ENCODE peak calls at places on chromosome 12, in five cellular contexts. P, G, O, N and V are unnamed samples.

GRCh38 chr12:5262450-5262849 is 169.5 kb upstream of the NTF3 start:
- DNase-seq in P (no peak), G (no peak), N (no peak), O (no peak), V (no peak)

GRCh38 chr12:45725631-45726593 is 3.6 kb upstream of the ARID2 start:
- DNase-seq in O (peak; percentile 42), G (no peak), N (peak; percentile 59), P (peak; percentile 17), V (no peak)

GRCh38 chr12:2287151-2287550 is 234.4 kb downstream of the CACNA1C start:
- DNase-seq in G (no peak), N (no peak), P (no peak), O (no peak), V (no peak)

GRCh38 chr12:49489720-49490119 is 49.1 kb upstream of the KCNH3 start:
- DNase-seq in N (no peak), P (no peak), O (no peak), G (no peak), V (no peak)

GRCh38 chr12:49609875-49610154 is 4.4 kb upstream of the FAM186B start:
- DNase-seq in N (no peak), O (no peak), G (no peak), P (no peak), V (no peak)

GRCh38 chr12:88375301-88375959 is 204.8 kb downstream of the KITLG start:
- DNase-seq in N (no peak), O (no peak), P (no peak), G (no peak), V (no peak)

GRCh38 chr12:114006482-114007425 is 40.6 kb upstream of the RBM19 start:
- DNase-seq in P (no peak), G (no peak), N (no peak), O (no peak), V (no peak)

GRCh38 chr12:66647034-66647691 is 31.7 kb downstream of the GRIP1 start:
- DNase-seq in G (peak; percentile 29), N (no peak), P (no peak), O (no peak), V (no peak)

GRCh38 chr12:11885261-11886038 is 185.3 kb upstream of the BCL2L14 start:
- DNase-seq in P (peak; percentile 67), O (no peak), N (no peak), G (no peak), V (peak; percentile 46)

GRCh38 chr12:34396861-34397590 is 374.7 kb downstream of the ALG10 start:
- DNase-seq in O (peak; percentile 1), G (peak; percentile 80), N (no peak), P (peak; percentile 2), V (peak; percentile 5)

GRCh38 chr12:101855364-101855884 is 22.0 kb upstream of the DRAM1 start:
- DNase-seq in O (no peak), G (no peak), P (no peak), N (no peak), V (no peak)

GRCh38 chr12:42802688-42803279 is 213.2 kb upstream of the PRICKLE1 start:
- DNase-seq in P (no peak), G (no peak), O (no peak), N (no peak), V (no peak)

GRCh38 chr12:21910642-21911041 is 30.6 kb downstream of the ABCC9 start:
- DNase-seq in O (no peak), G (no peak), N (no peak), P (no peak), V (no peak)

GRCh38 chr12:65209655-65210043 is 40.3 kb downstream of the LEMD3 start:
- DNase-seq in G (no peak), O (no peak), N (no peak), P (no peak), V (no peak)

GRCh38 chr12:65823481-65824313 is 586 bp upstream of the HMGA2 start:
- DNase-seq in O (peak; percentile 41), P (peak; percentile 73), N (peak; percentile 69), G (no peak), V (peak; percentile 70)

GRCh38 chr12:79143803-79144202 is 279.2 kb downstream of the SYT1 start:
- DNase-seq in N (no peak), G (no peak), O (no peak), P (no peak), V (no peak)

GRCh38 chr12:93223440-93224426 is 154.0 kb upstream of the NUDT4 start:
- DNase-seq in P (no peak), O (no peak), N (no peak), G (peak; percentile 77), V (no peak)

GRCh38 chr12:27710592-27711311 is at the start of gene MRPS35:
- DNase-seq in N (peak; percentile 83), G (peak; percentile 95), P (peak; percentile 93), O (peak; percentile 91), V (peak; percentile 92)

GRCh38 chr12:95218164-95218851 is 701 bp downstream of the VEZT start:
- DNase-seq in P (peak; percentile 82), N (no peak), O (no peak), G (no peak), V (no peak)

GRCh38 chr12:27969011-27969900 is 3.3 kb downstream of the PTHLH start:
- DNase-seq in O (peak; percentile 76), G (no peak), P (no peak), N (no peak), V (no peak)

GRCh38 chr12:4116251-4117111 is 157.1 kb upstream of the CCND2 start:
- DNase-seq in P (peak; percentile 60), G (no peak), N (no peak), O (no peak), V (no peak)

GRCh38 chr12:85405781-85406522 is 125.9 kb downstream of the ALX1 start:
- DNase-seq in O (no peak), N (no peak), G (no peak), P (no peak), V (no peak)

GRCh38 chr12:50848963-50849362 is 6.2 kb downstream of the TMPRSS12 start:
- DNase-seq in N (no peak), G (no peak), O (no peak), P (no peak), V (no peak)

GRCh38 chr12:24228371-24228770 is 278.9 kb upstream of the SOX5 start:
- DNase-seq in G (no peak), N (no peak), P (no peak), O (no peak), V (no peak)

GRCh38 chr12:67827820-67828383 is 161.3 kb upstream of the IFNG-AS1 start:
- DNase-seq in P (peak; percentile 32), N (peak; percentile 61), G (no peak), O (peak; percentile 14), V (no peak)

GRCh38 chr12:50024804-50025186 is 499 bp downstream of the RACGAP1 start:
- DNase-seq in P (no peak), G (no peak), N (no peak), O (no peak), V (no peak)

GRCh38 chr12:93804392-93805179 is 127.4 kb downstream of the CRADD start:
- DNase-seq in N (no peak), P (no peak), O (no peak), G (no peak), V (no peak)

GRCh38 chr12:104294845-104295674 is 8.5 kb upstream of the EID3 start:
- DNase-seq in G (no peak), O (no peak), N (no peak), P (no peak), V (no peak)
- TF ChIP-seq POLR2AphosphoS5 in G (no peak), O (no peak), N (no peak), P (no peak), V (no peak)

GRCh38 chr12:104598342-104599271 is 141.9 kb downstream of the CHST11 start:
- DNase-seq in G (no peak), N (no peak), P (no peak), O (no peak), V (peak; percentile 71)
- TF ChIP-seq POLR2AphosphoS5 in G (no peak), N (no peak), P (no peak), O (no peak), V (no peak)

GRCh38 chr12:57462307-57463253 is 3.0 kb downstream of the GLI1 start:
- DNase-seq in G (no peak), P (peak; percentile 91), N (peak; percentile 94), O (peak; percentile 95), V (peak; percentile 87)
- TF ChIP-seq POLR2AphosphoS5 in G (peak; percentile 74), P (peak; percentile 77), N (no peak), O (no peak), V (peak; percentile 49)

GRCh38 chr12:6767301-6767591 is 1.1 kb downstream of the PTMS start:
- DNase-seq in N (no peak), P (no peak), G (no peak), O (no peak), V (no peak)
- TF ChIP-seq POLR2AphosphoS5 in N (no peak), P (no peak), G (no peak), O (no peak), V (no peak)

GRCh38 chr12:130664772-130665171 is 51.3 kb downstream of the RIMBP2 start:
- DNase-seq in G (no peak), P (no peak), N (no peak), O (no peak), V (no peak)
- TF ChIP-seq POLR2AphosphoS5 in G (no peak), P (no peak), N (no peak), O (no peak), V (no peak)

GRCh38 chr12:124777399-124778372 is 86.0 kb downstream of the SCARB1 start:
- DNase-seq in P (no peak), G (no peak), O (no peak), N (no peak), V (no peak)
- TF ChIP-seq POLR2AphosphoS5 in P (no peak), G (no peak), O (no peak), N (no peak), V (no peak)